ENCODE peak calls at places on chromosomes 11 and 22, in seven cellular contexts. X is mesenteric fat pad; E is substantia nigra; Y is cardiac fibroblast; K is activated CD4-positive, CD25-positive, alpha-beta regulatory T cell treated with anti-CD3 and anti-CD28 coated beads, Interleukin-2, amount 50 U/mL, for 16 hours; I is Caco-2; P is COLO829. V is an unnamed sample.

GRCh38 chr11:57647960-57648776 is 1.5 kb downstream of the YPEL4 start:
- DNase-seq in Y (peak), X (no peak), I (no peak), P (no peak), K (no peak), E (no peak), V (no peak)

GRCh38 chr22:46777609-46777970 is 15.1 kb downstream of the TBC1D22A start:
- DNase-seq in K (no peak), X (no peak), E (no peak), I (no peak), Y (no peak), P (no peak), V (no peak)

GRCh38 chr22:18997925-18998315 is 61.8 kb upstream of the PRODH start:
- DNase-seq in K (no peak), X (no peak), Y (no peak), E (no peak), P (no peak), I (no peak), V (no peak)

GRCh38 chr22:38449776-38450175 is 5.2 kb downstream of the KCNJ4 start:
- DNase-seq in Y (no peak), I (no peak), E (no peak), P (no peak), K (no peak), X (no peak), V (no peak)

GRCh38 chr22:49545606-49546005 is 282.1 kb downstream of the BRD1 start:
- DNase-seq in E (no peak), X (no peak), K (no peak), P (no peak), Y (no peak), I (no peak), V (no peak)

GRCh38 chr22:50105529-50106100 is 15.8 kb downstream of the MOV10L1 start:
- DNase-seq in K (no peak), E (no peak), X (no peak), I (no peak), Y (peak), P (no peak), V (no peak)

GRCh38 chr11:46457659-46458058 is 66.1 kb upstream of the CHRM4 start:
- DNase-seq in I (no peak), P (no peak), X (no peak), K (no peak), Y (peak), E (no peak), V (no peak)

GRCh38 chr11:91078221-91078620 is 855.4 kb upstream of the CHORDC1 start:
- DNase-seq in X (no peak), I (no peak), K (no peak), P (no peak), Y (no peak), E (no peak), V (no peak)

GRCh38 chr11:68506908-68507307 is 46.4 kb downstream of the PPP6R3 start:
- DNase-seq in Y (no peak), K (no peak), E (no peak), I (no peak), X (no peak), P (no peak), V (no peak)

GRCh38 chr22:17918840-17919239 is 105.5 kb downstream of the MICAL3 start:
- DNase-seq in P (no peak), K (no peak), I (no peak), E (no peak), Y (no peak), X (no peak), V (no peak)